ENCODE peak calls at places on chromosomes 11 and 22, in five cellular contexts. T is endothelial cell; N is NCI-H524; S is sigmoid colon; B is CD8-positive, alpha-beta memory T cell. D is an unnamed sample.

GRCh38 chr11:21007297-21007696 is 337.9 kb downstream of the NELL1 start:
- DNase-seq in B (no peak), S (no peak), N (no peak), T (no peak), D (no peak)

GRCh38 chr22:46081036-46081830 is 69.1 kb upstream of the PPARA start:
- DNase-seq in B (no peak), T (no peak), N (no peak), S (peak; percentile 76), D (no peak)

GRCh38 chr22:20002098-20002497 is 14.5 kb downstream of the ARVCF start:
- DNase-seq in S (no peak), T (no peak), B (no peak), N (no peak), D (no peak)

GRCh38 chr11:93477684-93478234 is 65.4 kb downstream of the SMCO4 start:
- DNase-seq in T (no peak), S (no peak), N (peak; percentile 94), B (no peak), D (peak; percentile 37)

GRCh38 chr22:48954781-48955311 is 872.8 kb downstream of the BRD1 start:
- DNase-seq in B (no peak), S (no peak), N (peak; percentile 88), T (no peak), D (peak; percentile 32)

GRCh38 chr11:33797879-33798278 is 23.6 kb upstream of the FBXO3 start:
- DNase-seq in B (no peak), T (no peak), N (no peak), S (no peak), D (no peak)

GRCh38 chr11:85810871-85811611 is at the start of gene SYTL2:
- DNase-seq in S (peak; percentile 73), T (peak; percentile 64), N (peak; percentile 42), B (peak; percentile 75), D (peak; percentile 52)

GRCh38 chr11:45145421-45146071 is 893 bp upstream of the PRDM11 start:
- DNase-seq in S (peak; percentile 75), N (peak; percentile 76), B (no peak), T (peak; percentile 38), D (peak; percentile 26)

GRCh38 chr11:134266841-134267251 is 9.3 kb upstream of the GLB1L3 start:
- DNase-seq in T (no peak), N (no peak), S (no peak), B (no peak), D (no peak)

GRCh38 chr11:64590763-64591221 is at the start of gene SLC22A12:
- DNase-seq in T (no peak), N (no peak), S (peak; percentile 39), B (no peak), D (no peak)

GRCh38 chr11:126452718-126453117 is 97.2 kb downstream of the ST3GAL4 start:
- DNase-seq in S (no peak), B (no peak), N (no peak), T (no peak), D (no peak)

GRCh38 chr11:111417011-111417765 is 38.1 kb upstream of the POU2AF1 start:
- DNase-seq in N (no peak), B (no peak), T (no peak), S (no peak), D (no peak)

GRCh38 chr11:17063171-17064002 is 14.1 kb downstream of the RPS13 start:
- DNase-seq in S (no peak), T (peak; percentile 79), B (peak; percentile 7), N (peak; percentile 67), D (peak; percentile 59)

GRCh38 chr11:27485930-27486773 is 13.6 kb upstream of the LGR4 start:
- DNase-seq in T (peak; percentile 60), N (peak; percentile 53), S (no peak), B (no peak), D (peak; percentile 67)

GRCh38 chr22:35805466-35805865 is 87.8 kb downstream of the APOL5 start:
- DNase-seq in N (no peak), S (no peak), B (no peak), T (no peak), D (no peak)

GRCh38 chr11:8671651-8672062 is 10.8 kb downstream of the TRIM66 start:
- DNase-seq in N (peak; percentile 15), S (peak; percentile 82), B (no peak), T (no peak), D (no peak)

GRCh38 chr11:34299962-34300350 is 57.9 kb downstream of the ABTB2 start:
- DNase-seq in N (no peak), T (no peak), B (no peak), S (no peak), D (no peak)

GRCh38 chr22:31055322-31056159 is 25.6 kb upstream of the SMTN start:
- DNase-seq in N (no peak), S (peak; percentile 99), T (no peak), B (no peak), D (peak; percentile 54)

GRCh38 chr11:71256080-71256479 is 3.7 kb upstream of the SHANK2 start:
- DNase-seq in B (no peak), N (no peak), T (no peak), S (peak; percentile 22), D (no peak)

GRCh38 chr11:120184946-120185677 is 25.7 kb upstream of the OAF start:
- DNase-seq in B (no peak), S (peak; percentile 92), N (no peak), T (no peak), D (no peak)

GRCh38 chr11:8829556-8829955 is 81.4 kb upstream of the AKIP1 start:
- DNase-seq in N (no peak), B (no peak), T (no peak), S (peak; percentile 21), D (no peak)

GRCh38 chr11:130213143-130213978 is 53.8 kb downstream of the ST14 start:
- DNase-seq in N (peak; percentile 54), S (peak; percentile 77), T (peak; percentile 82), B (peak; percentile 59), D (peak; percentile 26)

GRCh38 chr11:116366980-116367640 is 405.7 kb downstream of the BUD13 start:
- DNase-seq in T (peak; percentile 35), S (no peak), B (no peak), N (no peak), D (no peak)

GRCh38 chr22:35476341-35476740 is 64.3 kb upstream of the RASD2 start:
- DNase-seq in S (no peak), T (no peak), B (no peak), N (no peak), D (no peak)

GRCh38 chr22:35995345-35995744 is 33.3 kb downstream of the RBFOX2 start:
- DNase-seq in S (no peak), N (peak; percentile 23), T (no peak), B (no peak), D (peak; percentile 66)

GRCh38 chr11:2582958-2583604 is 116.7 kb downstream of the KCNQ1OT1 start:
- DNase-seq in B (peak; percentile 0), T (no peak), S (peak; percentile 57), N (no peak), D (no peak)

GRCh38 chr22:50314455-50315288 is 7.2 kb upstream of the PLXNB2 start:
- DNase-seq in S (no peak), T (no peak), B (peak; percentile 52), N (no peak), D (peak; percentile 69)

GRCh38 chr11:2763939-2764338 is 64.1 kb upstream of the KCNQ1OT1 start:
- DNase-seq in N (peak; percentile 46), T (no peak), S (no peak), B (no peak), D (no peak)

GRCh38 chr22:50141891-50142363 is 28.6 kb upstream of the PANX2 start:
- DNase-seq in S (peak; percentile 22), N (peak; percentile 43), B (no peak), T (peak; percentile 42), D (peak; percentile 61)

GRCh38 chr11:78789365-78789764 is 214.7 kb upstream of the NARS2 start:
- DNase-seq in S (no peak), N (no peak), T (no peak), B (no peak), D (no peak)

GRCh38 chr11:10584071-10584501 is 15.6 kb upstream of the LYVE1 start:
- DNase-seq in N (no peak), S (peak; percentile 78), B (no peak), T (no peak), D (no peak)

GRCh38 chr22:50507421-50507990 is at the start of gene LMF2:
- DNase-seq in N (no peak), B (peak; percentile 96), S (peak; percentile 94), T (peak; percentile 96), D (peak; percentile 73)

GRCh38 chr11:12893787-12894672 is 115.1 kb upstream of the RASSF10 start:
- DNase-seq in S (peak; percentile 82), N (peak; percentile 50), B (peak; percentile 7), T (peak; percentile 72), D (peak; percentile 39)

GRCh38 chr11:81655351-81655750 is 1078.3 kb downstream of the FAM181B start:
- DNase-seq in S (no peak), T (no peak), N (no peak), B (no peak), D (no peak)